ENCODE peak calls at places on chromosome 4, in nine cellular contexts. W is A549, Q is K562, N is HepG2, X is GM23338, E is SK-N-SH, F is GM12878, B is Panc1, J is HCT116. U is an unnamed sample.
A peak's percentile ranks its signal among the peaks of the same experiment; 100 is the strongest.

GRCh38 chr4:167218022-167218608 is 16.2 kb downstream of the SPOCK3 start:
- DNase-seq in W (no peak), Q (no peak), N (no peak), X (no peak), E (no peak), F (no peak), B (peak; percentile 24), J (no peak), U (no peak)

GRCh38 chr4:7768736-7769135 is 170.9 kb downstream of the AFAP1 start:
- DNase-seq in W (no peak), Q (no peak), N (no peak), X (no peak), E (no peak), F (no peak), B (no peak), J (no peak), U (no peak)

GRCh38 chr4:85376285-85376684 is 98.7 kb upstream of the ARHGAP24 start:
- DNase-seq in W (no peak), Q (no peak), N (no peak), X (no peak), E (no peak), F (no peak), B (no peak), J (no peak), U (no peak)

GRCh38 chr4:31620476-31620875 is 900.3 kb downstream of the PCDH7 start:
- DNase-seq in W (no peak), Q (no peak), N (no peak), X (no peak), E (no peak), F (no peak), B (no peak), J (no peak), U (no peak)

GRCh38 chr4:15682790-15683495 is 1.3 kb downstream of the FAM200B start:
- DNase-seq in W (no peak), Q (no peak), N (no peak), X (no peak), E (no peak), F (no peak), B (no peak), J (no peak), U (no peak)

GRCh38 chr4:145280541-145280940 is 100.2 kb upstream of the OTUD4 start:
- DNase-seq in W (no peak), Q (no peak), N (no peak), X (no peak), E (no peak), F (no peak), B (no peak), J (no peak), U (no peak)

GRCh38 chr4:88196523-88197185 is 38.2 kb upstream of the ABCG2 start:
- DNase-seq in W (no peak), Q (no peak), N (no peak), X (no peak), E (no peak), F (no peak), B (no peak), J (no peak), U (no peak)

GRCh38 chr4:158813113-158813512 is 44.3 kb downstream of the FNIP2 start:
- DNase-seq in W (no peak), Q (no peak), N (no peak), X (no peak), E (no peak), F (no peak), B (no peak), J (no peak), U (no peak)

GRCh38 chr4:101232074-101232776 is 115.1 kb downstream of the PPP3CA start:
- DNase-seq in W (no peak), Q (no peak), N (no peak), X (no peak), E (no peak), F (no peak), B (no peak), J (no peak), U (no peak)

GRCh38 chr4:12716896-12717295 is 767.2 kb downstream of the RAB28 start:
- DNase-seq in W (no peak), Q (no peak), N (no peak), X (no peak), E (no peak), F (no peak), B (no peak), J (no peak), U (no peak)

GRCh38 chr4:96525901-96526300 is 686.0 kb downstream of the PDHA2 start:
- DNase-seq in W (no peak), Q (no peak), N (no peak), X (no peak), E (no peak), F (no peak), B (no peak), J (no peak), U (no peak)

GRCh38 chr4:144190009-144190408 is 49.5 kb upstream of the GYPA start:
- DNase-seq in W (no peak), Q (no peak), N (no peak), X (peak; percentile 34), E (no peak), F (no peak), B (no peak), J (no peak), U (no peak)

GRCh38 chr4:104500452-104500851 is 5.8 kb upstream of the CXXC4 start:
- DNase-seq in W (no peak), Q (no peak), N (no peak), X (no peak), E (no peak), F (no peak), B (no peak), J (no peak), U (no peak)

DNA sequence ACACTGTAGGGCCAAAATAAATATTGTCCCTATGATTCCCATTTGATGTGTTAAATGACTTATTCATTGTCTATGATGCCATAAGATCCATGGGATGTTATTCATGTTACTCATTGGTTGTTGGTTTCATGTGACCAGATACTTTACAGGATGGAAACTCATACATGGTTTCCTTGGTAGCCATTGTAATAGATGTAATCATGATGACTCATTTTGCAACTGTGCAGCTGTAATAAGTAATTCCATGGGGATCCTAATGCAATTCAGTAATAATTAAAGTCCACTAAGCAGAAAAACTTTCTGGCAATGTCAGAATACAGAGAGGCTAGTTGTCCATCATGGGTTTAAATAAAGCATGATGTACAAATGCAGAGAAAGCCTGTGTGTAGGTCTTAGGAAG is 389.7 kb upstream of the NR3C2 start:
- DNase-seq in W (no peak), Q (no peak), N (no peak), X (no peak), E (no peak), F (no peak), B (no peak), J (peak; percentile 4), U (no peak)
- TF ChIP-seq REST in W (no peak), Q (no peak), N (no peak), X (no peak), E (no peak), F (no peak), B (no peak), J (no peak), U (no peak)

GRCh38 chr4:189981970-189982369 is 41.3 kb downstream of the FRG1 start:
- DNase-seq in W (no peak), Q (no peak), N (no peak), X (no peak), E (no peak), F (no peak), B (no peak), J (no peak), U (no peak)
- TF ChIP-seq CTCF in W (no peak), Q (no peak), N (no peak), X (no peak), E (no peak), F (no peak), B (no peak), J (no peak), U (no peak)

DNA sequence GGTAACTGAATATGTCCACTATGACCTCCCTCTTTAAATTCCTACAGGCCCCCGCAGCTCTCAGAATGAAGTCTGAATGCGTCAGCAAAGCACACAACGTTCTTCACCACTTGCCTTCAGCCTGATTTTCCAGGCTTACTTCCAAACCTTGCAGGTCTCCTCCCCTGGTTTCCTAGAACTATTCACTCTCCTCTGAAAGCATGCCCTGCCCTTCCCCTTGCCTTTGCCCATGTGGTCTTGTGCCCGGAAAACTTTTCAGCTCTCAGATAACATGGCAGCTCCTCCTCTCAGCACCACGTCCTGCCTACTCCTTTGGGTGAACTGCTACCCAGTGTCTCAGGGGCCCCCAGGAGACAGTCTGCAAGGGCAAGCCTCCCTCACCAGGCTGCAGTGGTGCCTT is 268.5 kb upstream of the LDB2 start:
- DNase-seq in W (no peak), Q (no peak), N (no peak), X (no peak), E (no peak), F (no peak), B (no peak), J (no peak), U (no peak)
- TF ChIP-seq REST in W (no peak), Q (no peak), N (no peak), X (no peak), E (no peak), F (no peak), B (no peak), J (no peak), U (no peak)

DNA sequence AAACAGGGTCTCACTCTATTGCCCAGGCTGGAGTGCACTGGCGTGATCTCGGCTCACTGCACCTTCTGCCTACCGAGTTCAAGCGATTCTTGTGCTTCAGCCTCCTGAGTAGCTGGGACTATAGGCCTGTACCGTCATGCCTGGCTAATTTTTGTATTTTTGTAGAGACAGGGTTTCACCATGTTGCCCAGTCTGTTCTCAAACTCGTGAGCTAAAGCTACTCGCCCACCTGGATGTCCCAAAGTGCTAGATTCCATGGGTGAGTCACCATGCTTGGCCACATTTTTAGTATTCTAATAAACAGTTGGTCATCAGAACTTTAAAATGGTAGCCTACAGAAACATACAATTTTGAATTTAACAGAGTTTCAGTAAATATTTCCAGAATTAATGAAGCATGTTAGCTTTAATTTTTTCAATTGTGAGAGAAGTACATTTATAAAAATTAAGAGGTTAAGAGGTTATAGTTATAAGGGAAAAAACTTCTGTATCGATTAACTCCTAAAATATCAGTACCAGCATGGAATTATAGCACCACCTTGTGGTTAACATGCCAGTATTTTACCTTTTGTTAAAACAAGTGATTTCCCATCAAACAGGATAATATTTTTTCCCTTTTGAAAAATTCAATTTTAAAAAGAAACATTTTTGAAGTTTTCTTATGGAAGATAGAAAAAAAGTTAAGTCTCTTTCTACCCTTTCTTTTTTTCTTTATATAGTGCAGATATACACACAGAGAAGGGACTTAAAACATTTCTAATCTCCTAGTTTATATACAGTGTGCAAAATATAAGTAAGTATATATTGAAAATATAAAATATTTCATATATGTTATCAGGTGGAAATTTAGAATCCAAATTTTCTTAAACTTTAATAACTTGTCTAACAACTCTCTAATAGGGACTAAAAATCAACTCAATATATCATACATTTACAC is 35.4 kb downstream of the CEP44 start:
- DNase-seq in W (no peak), Q (peak; percentile 31), N (peak; percentile 31), X (peak; percentile 69), E (peak; percentile 34), F (no peak), B (peak; percentile 10), J (peak; percentile 22), U (no peak)
- TF ChIP-seq CTCF in W (peak; percentile 71), Q (no peak), N (peak; percentile 53), X (no peak), E (peak; percentile 93), F (peak; percentile 67), B (peak; percentile 37), J (peak; percentile 51), U (peak; percentile 27)

GRCh38 chr4:186948361-186949291 is 225.0 kb upstream of the FAT1 start:
- DNase-seq in W (peak; percentile 9), Q (no peak), N (no peak), X (peak; percentile 70), E (peak; percentile 55), F (no peak), B (no peak), J (no peak), U (no peak)
- TF ChIP-seq REST in W (no peak), Q (no peak), N (no peak), X (no peak), E (no peak), F (no peak), B (no peak), J (no peak), U (no peak)

GRCh38 chr4:92163348-92163747 is 140.4 kb upstream of the GRID2 start:
- DNase-seq in W (no peak), Q (no peak), N (no peak), X (peak; percentile 47), E (no peak), F (no peak), B (no peak), J (peak; percentile 16), U (no peak)
- TF ChIP-seq CTCF in W (no peak), Q (no peak), N (no peak), X (peak; percentile 69), E (peak; percentile 49), F (peak; percentile 35), B (peak; percentile 42), J (peak; percentile 50), U (peak; percentile 0)

U was measured in HL-60.